ENCODE peak calls at places on chromosomes 3 and 15, in four cellular contexts. N is COR-L47, T is kidney tubule cell, F is GM23248. A is an unnamed sample.
A peak's percentile ranks its signal among the peaks of the same experiment; 100 is the strongest.

GRCh38 chr3:59286791-59287531 is 237.1 kb upstream of the CFAP20DC start:
- DNase-seq in N (no peak), T (peak; percentile 77), F (peak; percentile 85), A (peak; percentile 7)

GRCh38 chr15:69593981-69594966 is 141.7 kb downstream of the RPLP1 start:
- DNase-seq in N (peak; percentile 97), T (peak; percentile 44), F (peak; percentile 49), A (no peak)

GRCh38 chr3:145798005-145798404 is 363.0 kb downstream of the PLOD2 start:
- DNase-seq in N (no peak), T (no peak), F (no peak), A (no peak)

GRCh38 chr3:155658669-155659068 is 86.2 kb downstream of the PLCH1 start:
- DNase-seq in N (no peak), T (no peak), F (no peak), A (no peak)

GRCh38 chr3:186137051-186137685 is 28.3 kb upstream of the ETV5 start:
- DNase-seq in N (no peak), T (no peak), F (no peak), A (peak; percentile 11)

GRCh38 chr3:170560296-170560695 is 25.6 kb downstream of the SLC7A14 start:
- DNase-seq in N (no peak), T (no peak), F (no peak), A (peak; percentile 52)

GRCh38 chr3:194740859-194741486 is 55.3 kb downstream of the FAM43A start:
- DNase-seq in N (no peak), T (peak; percentile 99), F (no peak), A (peak; percentile 88)

GRCh38 chr15:75731248-75732100 is 18.8 kb upstream of the CSPG4 start:
- DNase-seq in N (no peak), T (peak; percentile 23), F (no peak), A (no peak)

GRCh38 chr15:92681141-92681622 is 25.6 kb upstream of the FAM174B start:
- DNase-seq in N (no peak), T (no peak), F (peak; percentile 90), A (no peak)

GRCh38 chr3:8371085-8371551 is 130.5 kb upstream of the LMCD1 start:
- DNase-seq in N (no peak), T (peak; percentile 71), F (peak; percentile 90), A (peak; percentile 14)

GRCh38 chr3:132325634-132326033 is 8.4 kb downstream of the ACP3 start:
- DNase-seq in N (no peak), T (no peak), F (no peak), A (no peak)

GRCh38 chr3:194632211-194632982 is 822 bp downstream of the TMEM44 start:
- DNase-seq in N (peak; percentile 57), T (peak; percentile 40), F (peak; percentile 66), A (peak; percentile 61)

GRCh38 chr3:71972031-71972430 is 187.1 kb upstream of the PROK2 start:
- DNase-seq in N (no peak), T (peak; percentile 83), F (peak; percentile 66), A (peak; percentile 13)

GRCh38 chr3:42148982-42149432 is 57.9 kb downstream of the TRAK1 start:
- DNase-seq in N (peak; percentile 71), T (peak; percentile 34), F (peak; percentile 83), A (peak; percentile 68)

GRCh38 chr15:69126054-69126469 is 34.4 kb upstream of the GLCE start:
- DNase-seq in N (no peak), T (no peak), F (peak; percentile 27), A (no peak)

GRCh38 chr15:79004336-79004735 is 59.5 kb upstream of the CTSH start:
- DNase-seq in N (no peak), T (peak; percentile 89), F (peak; percentile 72), A (peak; percentile 93)

GRCh38 chr3:83567935-83568334 is 1390.9 kb upstream of the CADM2 start:
- DNase-seq in N (peak; percentile 12), T (no peak), F (no peak), A (no peak)

GRCh38 chr3:138051946-138052802 is 42.2 kb downstream of the CLDN18 start:
- DNase-seq in N (peak; percentile 70), T (peak; percentile 52), F (peak; percentile 67), A (peak; percentile 57)

GRCh38 chr3:140859592-140860336 is 81.9 kb upstream of the SLC25A36 start:
- DNase-seq in N (peak; percentile 95), T (peak; percentile 74), F (no peak), A (no peak)

GRCh38 chr3:186882881-186883685 is 40.6 kb downstream of the ADIPOQ start:
- DNase-seq in N (no peak), T (peak; percentile 94), F (peak; percentile 84), A (peak; percentile 95)

GRCh38 chr3:2810723-2811122 is 299.5 kb downstream of the IL5RA start:
- DNase-seq in N (no peak), T (peak; percentile 18), F (peak; percentile 1), A (no peak)

GRCh38 chr3:105649469-105649868 is 219.3 kb downstream of the CBLB start:
- DNase-seq in N (no peak), T (no peak), F (no peak), A (no peak)

GRCh38 chr3:32818431-32819085 is 761 bp downstream of the TRIM71 start:
- DNase-seq in N (no peak), T (peak; percentile 42), F (no peak), A (no peak)

GRCh38 chr3:182364723-182365650 is 428.3 kb upstream of the ATP11B start:
- DNase-seq in N (peak; percentile 97), T (peak; percentile 78), F (no peak), A (no peak)

GRCh38 chr3:183988216-183988790 is 29.4 kb downstream of the ABCC5 start:
- DNase-seq in N (no peak), T (no peak), F (peak; percentile 24), A (peak; percentile 37)

GRCh38 chr15:58147151-58147550 is 9.0 kb downstream of the AQP9 start:
- DNase-seq in N (no peak), T (peak; percentile 95), F (no peak), A (no peak)

GRCh38 chr3:71858493-71859127 is 73.7 kb upstream of the PROK2 start:
- DNase-seq in N (no peak), T (no peak), F (no peak), A (no peak)

GRCh38 chr3:190811775-190812480 is 50.6 kb downstream of the GMNC start:
- DNase-seq in N (peak; percentile 36), T (peak; percentile 72), F (peak; percentile 79), A (peak; percentile 84)

GRCh38 chr3:159443266-159443665 is 545.4 kb upstream of the IL12A start:
- DNase-seq in N (no peak), T (no peak), F (peak; percentile 58), A (no peak)

GRCh38 chr3:11845661-11846060 is 1.0 kb downstream of the TAMM41 start:
- DNase-seq in N (no peak), T (peak; percentile 38), F (peak; percentile 8), A (peak; percentile 11)

GRCh38 chr3:107421170-107421792 is 44.0 kb downstream of the CCDC54 start:
- DNase-seq in N (peak; percentile 60), T (peak; percentile 67), F (peak; percentile 75), A (peak; percentile 82)